ENCODE peak calls at places on chromosomes 3 and 15, in four cellular contexts. D, T, O and G are unnamed samples. For H3K9me3, the result is how much of the 10 kb centered on the place peaks cover.

GRCh38 chr15:43187544-43188155 is 2.4 kb downstream of the CCNDBP1 start:
- DNase-seq in D (peak), T (peak), O (peak), G (no peak)

GRCh38 chr3:171753025-171753472 is 57.2 kb downstream of the PLD1 start:
- DNase-seq in D (peak), T (no peak), O (peak), G (no peak)

GRCh38 chr15:77889009-77889806 is 188.3 kb downstream of the TBC1D2B start:
- DNase-seq in D (no peak), T (no peak), O (peak), G (no peak)

GRCh38 chr3:40615110-40615915 is 90.6 kb downstream of the ZNF621 start:
- DNase-seq in D (no peak), T (no peak), O (no peak), G (no peak)

GRCh38 chr3:144770291-144770690 is 798.7 kb downstream of the DIPK2A start:
- DNase-seq in D (no peak), T (no peak), O (no peak), G (no peak)

GRCh38 chr3:45665101-45665572 is 24.1 kb upstream of the SACM1L start:
- DNase-seq in D (no peak), T (peak), O (peak), G (no peak)

GRCh38 chr3:126201168-126201567 is 20.8 kb upstream of the ALDH1L1 start:
- DNase-seq in D (no peak), T (no peak), O (no peak), G (no peak)

GRCh38 chr3:68088216-68088615 is 433.8 kb upstream of the SUCLG2 start:
- DNase-seq in D (no peak), T (peak), O (no peak), G (no peak)

GRCh38 chr15:100918690-100919480 is at the start of gene LRRK1:
- DNase-seq in D (peak), T (peak), O (peak), G (peak)

GRCh38 chr3:186044973-186045372 is 63.9 kb downstream of the ETV5 start:
- DNase-seq in D (peak), T (no peak), O (no peak), G (no peak)

GRCh38 chr15:74907277-74907870 is 723 bp upstream of the FAM219B start:
- DNase-seq in D (no peak), T (no peak), O (no peak), G (no peak)

GRCh38 chr3:191350389-191351090 is 20.2 kb upstream of the UTS2B start:
- DNase-seq in D (no peak), T (no peak), O (peak), G (no peak)
- H3K4me3 ChIP-seq in D (peak), T (no peak), O (no peak), G (no peak)

DNA sequence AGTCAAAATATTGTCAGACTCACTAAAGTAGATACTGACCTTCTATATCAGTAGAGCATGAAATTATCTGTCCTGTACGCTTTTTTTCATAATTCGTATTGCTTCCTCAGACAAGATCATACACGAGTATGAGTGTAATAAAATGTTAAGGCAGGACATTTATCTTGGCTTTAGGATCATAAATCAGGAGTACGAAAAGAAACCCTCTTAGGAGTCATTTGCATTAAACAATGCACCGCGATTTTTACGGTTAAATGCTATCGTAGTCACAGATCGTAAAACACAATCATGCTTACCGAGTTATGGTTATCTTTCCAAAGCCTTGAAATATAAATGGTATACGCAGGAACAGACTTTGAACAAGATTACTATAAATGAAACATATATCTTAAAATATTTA is 510.3 kb upstream of the ROBO1 start:
- DNase-seq in D (no peak), T (no peak), O (no peak), G (no peak)
- H3K9me3 ChIP-seq in D (under half), T (under half), O (under half), G (under half)

GRCh38 chr15:41690636-41691035 is 30.4 kb downstream of the MGA start:
- DNase-seq in D (no peak), T (no peak), O (no peak), G (no peak)

GRCh38 chr15:41689834-41690233 is 29.6 kb downstream of the MGA start:
- DNase-seq in D (no peak), T (no peak), O (peak), G (no peak)

GRCh38 chr15:41693757-41694156 is 33.6 kb downstream of the MGA start:
- DNase-seq in D (no peak), T (no peak), O (no peak), G (no peak)

GRCh38 chr15:41692049-41692448 is 31.8 kb downstream of the MGA start:
- DNase-seq in D (no peak), T (no peak), O (no peak), G (no peak)

GRCh38 chr15:41691471-41691870 is 31.3 kb downstream of the MGA start:
- DNase-seq in D (peak), T (no peak), O (peak), G (no peak)
- H3K4me3 ChIP-seq in D (no peak), T (no peak), O (no peak), G (no peak)

GRCh38 chr15:87778358-87778757 is 478.2 kb downstream of the NTRK3 start:
- DNase-seq in D (no peak), T (no peak), O (no peak), G (no peak)

GRCh38 chr15:87777054-87777498 is 479.5 kb downstream of the NTRK3 start:
- DNase-seq in D (peak), T (no peak), O (peak), G (peak)

GRCh38 chr15:87779746-87780145 is 476.8 kb downstream of the NTRK3 start:
- DNase-seq in D (no peak), T (no peak), O (no peak), G (no peak)

DNA sequence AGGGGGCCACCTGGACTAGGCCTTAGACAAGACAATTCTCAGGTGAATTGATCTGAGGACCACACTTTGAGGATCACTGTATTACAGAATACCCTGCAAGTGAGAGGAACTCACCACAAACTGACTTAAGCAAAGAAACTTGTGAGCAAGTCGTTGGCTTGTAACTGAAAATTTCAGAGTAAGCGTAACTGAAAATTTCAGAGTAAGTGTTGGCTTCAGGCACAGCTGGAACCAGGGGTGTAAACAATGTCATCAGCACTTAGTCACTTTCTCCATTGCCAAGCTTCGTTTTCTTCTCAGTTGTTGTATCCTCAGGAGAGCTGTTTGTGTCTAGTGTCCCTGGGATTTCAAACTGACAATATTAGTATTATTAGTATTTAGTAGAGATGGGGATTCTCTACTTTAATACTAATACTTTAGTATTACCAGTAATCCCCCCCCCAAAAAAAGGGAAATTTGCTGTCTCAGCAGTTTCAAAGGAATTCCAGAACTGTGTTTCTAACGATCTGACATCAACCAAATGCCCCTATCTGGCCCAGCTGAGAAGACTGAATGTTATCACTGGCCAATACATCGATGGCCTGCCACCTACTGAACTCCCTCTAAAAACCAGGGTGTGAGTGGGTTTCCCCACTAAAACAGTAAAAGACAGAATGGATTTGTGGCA is 474.4 kb downstream of the NTRK3 start:
- DNase-seq in D (no peak), T (no peak), O (no peak), G (peak)
- H3K9me3 ChIP-seq in D (under half), T (under half), O (under half), G (under half)